ENCODE peak calls at places on chromosomes 6 and 20, in nine cellular contexts. T is left ventricle myocardium inferior, U is thoracic aorta, J is body of pancreas, K is cardiac muscle cell, S is lower lobe of right lung, E is upper lobe of left lung, P is IMR-90, I is esophagus squamous epithelium. V is an unnamed sample.

GRCh38 chr20:38290829-38291581 is 13.0 kb upstream of the BPI start:
- DNase-seq in J (no peak), P (peak; percentile 95), S (no peak), I (no peak), T (peak; percentile 50), K (no peak), U (no peak), E (no peak), V (no peak)

GRCh38 chr6:131059486-131059885 is 3.6 kb downstream of the EPB41L2 start:
- DNase-seq in U (no peak), E (no peak), I (no peak), S (no peak), J (no peak), K (no peak), T (no peak), P (peak; percentile 73), V (no peak)

GRCh38 chr6:140817176-140817575 is 1315.5 kb upstream of the GJE1 start:
- DNase-seq in I (no peak), P (no peak), J (no peak), K (no peak), E (no peak), U (no peak), S (no peak), T (no peak), V (no peak)

GRCh38 chr20:43911066-43911465 is 3.6 kb upstream of the TOX2 start:
- DNase-seq in P (peak; percentile 82), K (no peak), S (no peak), T (no peak), U (no peak), I (no peak), J (no peak), E (no peak), V (no peak)

GRCh38 chr6:159931112-159931511 is 37.8 kb upstream of the IGF2R start:
- DNase-seq in I (no peak), U (no peak), K (no peak), E (no peak), P (no peak), T (no peak), S (no peak), J (no peak), V (no peak)

GRCh38 chr20:34404803-34405202 is 41.7 kb downstream of the ITCH start:
- DNase-seq in P (no peak), T (no peak), U (no peak), J (no peak), E (no peak), I (no peak), S (no peak), K (no peak), V (no peak)

GRCh38 chr20:61527626-61528025 is 275.6 kb downstream of the CDH4 start:
- DNase-seq in T (no peak), S (no peak), E (no peak), K (no peak), U (no peak), P (no peak), J (no peak), I (no peak), V (no peak)

GRCh38 chr6:15713325-15713724 is 50.5 kb upstream of the DTNBP1 start:
- DNase-seq in T (no peak), I (no peak), P (no peak), K (no peak), E (no peak), U (no peak), J (no peak), S (no peak), V (no peak)

GRCh38 chr6:14837435-14837834 is 408.4 kb upstream of the JARID2 start:
- DNase-seq in J (no peak), P (no peak), U (no peak), E (no peak), S (no peak), K (no peak), T (no peak), I (no peak), V (no peak)

GRCh38 chr6:44224978-44225330 is 1.6 kb downstream of the SLC29A1 start:
- DNase-seq in P (no peak), K (no peak), T (no peak), E (no peak), I (no peak), J (no peak), U (no peak), S (no peak), V (no peak)
- H3K4me1 ChIP-seq in P (peaks cover 16% of the 10 kb centered on the region), K (peaks cover 36% of the 10 kb centered on the region), T (peaks cover 97% of the 10 kb centered on the region), E (peaks cover 64% of the 10 kb centered on the region), I (peaks cover 62% of the 10 kb centered on the region), J (peaks cover 90% of the 10 kb centered on the region), U (peaks cover 62% of the 10 kb centered on the region), S (peaks cover 55% of the 10 kb centered on the region), V (peaks cover 32% of the 10 kb centered on the region)

GRCh38 chr20:56750430-56750829 is 121.3 kb downstream of the TFAP2C start:
- DNase-seq in U (no peak), K (peak; percentile 38), I (no peak), J (no peak), T (no peak), S (no peak), P (no peak), E (no peak), V (no peak)

GRCh38 chr20:56748476-56749377 is 119.6 kb downstream of the TFAP2C start:
- DNase-seq in S (no peak), E (no peak), T (no peak), K (no peak), I (no peak), P (no peak), J (no peak), U (no peak), V (no peak)

GRCh38 chr20:56755201-56755600 is 126.1 kb downstream of the TFAP2C start:
- DNase-seq in P (no peak), T (no peak), U (no peak), J (no peak), E (no peak), I (no peak), K (no peak), S (no peak), V (no peak)

GRCh38 chr20:56752274-56752673 is 123.2 kb downstream of the TFAP2C start:
- DNase-seq in S (no peak), K (no peak), J (no peak), U (no peak), T (no peak), E (no peak), I (no peak), P (no peak), V (no peak)
- TF ChIP-seq CTCF in S (no peak), K (no peak), J (no peak), U (no peak), T (no peak), E (no peak), I (no peak), P (no peak), V (no peak)

DNA sequence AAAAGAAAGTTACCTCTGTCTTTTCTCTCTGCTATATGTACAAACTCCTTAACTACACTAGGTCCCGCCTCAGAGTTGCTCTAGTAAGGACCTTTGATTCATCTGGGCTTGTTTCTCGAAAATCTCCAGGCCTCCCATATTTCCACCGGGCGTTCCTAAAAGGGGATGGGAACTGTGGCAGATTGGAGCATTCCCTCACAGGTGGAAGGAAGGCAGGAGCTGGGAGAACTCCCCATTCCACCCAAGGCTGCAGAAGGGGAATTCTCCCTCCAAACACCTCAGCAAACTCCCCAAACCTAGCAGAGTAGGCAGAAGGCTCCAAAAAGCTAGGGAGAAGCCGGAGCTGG is 1.6 kb upstream of the TFAP2A start:
- DNase-seq in I (no peak), U (no peak), P (no peak), T (no peak), J (no peak), S (no peak), E (no peak), K (no peak), V (no peak)
- H3K4me3 ChIP-seq in I (peak overlapping the region; percentile 84), U (peak overlapping the region; percentile 58), P (no peak overlapping the region), T (peak overlapping the region; percentile 50), J (no peak overlapping the region), S (no peak overlapping the region), E (peak overlapping the region; percentile 1), K (no peak overlapping the region), V (no peak overlapping the region)

DNA sequence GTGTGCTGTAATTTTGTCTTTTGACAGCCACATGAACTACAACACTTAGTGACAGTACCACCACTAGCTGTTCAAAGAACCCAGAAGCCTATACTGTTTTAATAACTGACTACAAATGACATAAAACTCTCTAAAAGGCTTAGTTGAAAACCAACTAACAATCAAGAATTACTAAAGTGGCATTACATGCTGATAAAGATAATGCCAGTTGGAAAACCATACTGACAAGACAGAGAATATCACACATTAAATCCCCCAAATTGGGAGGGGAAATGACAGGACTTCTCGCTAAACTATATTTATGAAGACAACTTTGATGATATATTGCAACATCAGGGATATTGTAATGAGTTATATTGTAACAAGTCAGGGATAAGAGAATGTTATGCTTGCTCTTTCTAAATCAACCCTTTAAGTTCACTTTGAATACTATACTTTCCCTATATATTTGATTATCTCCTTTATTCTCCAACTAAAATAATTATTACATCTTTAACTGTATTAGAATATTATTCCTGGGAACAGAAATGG is 6.2 kb downstream of the NCOA5 start:
- DNase-seq in K (no peak), P (no peak), S (no peak), U (no peak), T (no peak), E (no peak), J (no peak), I (no peak), V (no peak)
- H3K4me1 ChIP-seq in K (peaks cover 36% of the 10 kb centered on the region), P (peaks cover 7% of the 10 kb centered on the region), S (peaks cover 80% of the 10 kb centered on the region), U (peaks cover 72% of the 10 kb centered on the region), T (peaks cover 94% of the 10 kb centered on the region), E (peaks cover 65% of the 10 kb centered on the region), J (peaks cover 63% of the 10 kb centered on the region), I (peaks cover 48% of the 10 kb centered on the region), V (peaks cover 3% of the 10 kb centered on the region)

DNA sequence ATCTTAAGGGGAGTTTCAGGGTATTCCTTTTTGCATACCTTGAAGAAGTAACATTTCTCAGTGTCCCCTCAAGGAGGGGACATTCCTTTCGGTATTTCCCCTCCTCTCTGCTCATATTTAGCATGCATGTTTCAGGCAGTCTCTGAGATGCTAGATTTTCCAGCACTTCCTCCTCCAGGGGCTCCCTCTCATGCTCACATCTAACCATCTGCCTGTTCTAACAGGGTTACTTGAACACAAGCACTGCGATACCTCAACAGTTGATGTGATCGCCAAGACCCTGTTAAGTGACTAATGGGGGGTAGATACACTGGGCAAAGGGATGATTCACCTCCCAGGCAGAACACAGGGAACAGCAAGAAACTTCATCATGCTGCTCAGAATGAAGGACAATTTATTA is 12.9 kb upstream of the MCM3 start:
- DNase-seq in I (no peak), T (no peak), P (no peak), K (no peak), S (no peak), J (no peak), U (no peak), E (no peak), V (no peak)
- TF ChIP-seq CTCF in I (no peak), T (no peak), P (no peak), K (no peak), S (no peak), J (no peak), U (no peak), E (no peak), V (no peak)

GRCh38 chr6:167296293-167296690 is 5.2 kb downstream of the UNC93A start:
- DNase-seq in J (no peak), T (no peak), U (no peak), I (no peak), K (no peak), P (no peak), S (no peak), E (no peak), V (no peak)
- H3K4me3 ChIP-seq in J (no peak overlapping the region), T (no peak overlapping the region), U (no peak overlapping the region), I (no peak overlapping the region), K (no peak overlapping the region), P (no peak overlapping the region), S (no peak overlapping the region), E (no peak overlapping the region), V (no peak overlapping the region)

V was measured in BE2C.